ENCODE peak calls at places on chromosome 10, in seven cellular contexts. M is GM23248; F is HepG2; H is heart right ventricle; N is CD4-positive, alpha-beta T cell; X is hepatocyte; S is K562. V is an unnamed sample. For H3K9me3, the result is how much of the 10 kb centered on the place peaks cover.

GRCh38 chr10:93859049-93859655 is 34.6 kb upstream of the SLC35G1 start:
- DNase-seq in F (no peak), S (peak), N (no peak), H (no peak), M (peak), X (no peak), V (no peak)

GRCh38 chr10:97023401-97024180 is 162.2 kb downstream of the SLIT1 start:
- DNase-seq in F (no peak), N (no peak), H (no peak), X (no peak), M (no peak), S (no peak), V (no peak)

GRCh38 chr10:916716-917415 is 14.6 kb downstream of the LARP4B start:
- DNase-seq in F (no peak), H (no peak), S (no peak), M (no peak), N (no peak), X (no peak), V (no peak)

GRCh38 chr10:91567815-91568214 is 65.1 kb downstream of the PPP1R3C start:
- DNase-seq in X (no peak), F (no peak), H (no peak), M (peak), S (no peak), N (no peak), V (peak)

GRCh38 chr10:117391436-117392205 is 16.4 kb upstream of the PDZD8 start:
- DNase-seq in X (peak), N (no peak), S (no peak), F (peak), M (peak), H (no peak), V (no peak)

GRCh38 chr10:11337516-11337915 is 273.9 kb downstream of the USP6NL start:
- DNase-seq in M (no peak), N (peak), F (no peak), H (no peak), X (no peak), S (no peak), V (no peak)

GRCh38 chr10:17782921-17783665 is 26.1 kb upstream of the MRC1 start:
- DNase-seq in M (peak), S (no peak), F (no peak), X (no peak), N (no peak), H (no peak), V (peak)

GRCh38 chr10:17056781-17057191 is 72.8 kb downstream of the CUBN start:
- DNase-seq in F (no peak), N (no peak), S (no peak), M (peak), H (no peak), X (no peak), V (peak)

GRCh38 chr10:11082551-11082950 is 64.9 kb downstream of the CELF2 start:
- DNase-seq in H (no peak), N (no peak), M (peak), S (no peak), F (no peak), X (no peak), V (no peak)

GRCh38 chr10:16777473-16778370 is 39.5 kb downstream of the RSU1 start:
- DNase-seq in H (no peak), M (peak), S (peak), N (no peak), X (peak), F (peak), V (peak)

GRCh38 chr10:1498746-1499343 is 238.5 kb downstream of the ADARB2 start:
- DNase-seq in M (peak), N (no peak), F (no peak), H (no peak), S (no peak), X (no peak), V (no peak)

GRCh38 chr10:59814878-59815277 is 61.6 kb upstream of the MRLN start:
- DNase-seq in M (no peak), X (no peak), S (no peak), F (no peak), N (no peak), H (no peak), V (no peak)
- H3K9me3 ChIP-seq in M (under half), X (under half), S (under half), F (under half), N (under half), H (under half), V (under half)

DNA sequence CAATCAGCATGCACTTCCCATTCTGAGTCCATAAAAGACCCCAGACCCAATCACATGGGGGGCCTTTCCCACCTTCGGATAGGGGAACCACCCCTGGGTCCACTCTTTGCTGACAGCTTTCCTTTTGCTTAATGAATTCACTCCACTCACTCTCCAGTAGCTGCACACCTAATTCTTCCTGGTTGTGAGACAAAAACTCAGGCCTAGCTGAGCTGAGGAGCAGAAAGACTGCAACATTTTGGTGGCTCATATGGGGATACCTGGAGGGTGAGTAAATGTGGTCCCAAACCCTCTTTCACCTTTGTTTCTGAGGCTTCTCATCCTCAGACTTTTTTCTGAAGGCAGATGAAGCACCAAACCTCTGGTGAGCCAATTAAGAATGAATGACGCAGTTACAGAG is 138.1 kb downstream of the WDR11 start:
- DNase-seq in F (no peak), M (no peak), S (no peak), H (no peak), X (no peak), N (no peak), V (no peak)
- H3K9me3 ChIP-seq in F (under half), M (under half), S (under half), H (under half), X (under half), N (under half), V (under half)

DNA sequence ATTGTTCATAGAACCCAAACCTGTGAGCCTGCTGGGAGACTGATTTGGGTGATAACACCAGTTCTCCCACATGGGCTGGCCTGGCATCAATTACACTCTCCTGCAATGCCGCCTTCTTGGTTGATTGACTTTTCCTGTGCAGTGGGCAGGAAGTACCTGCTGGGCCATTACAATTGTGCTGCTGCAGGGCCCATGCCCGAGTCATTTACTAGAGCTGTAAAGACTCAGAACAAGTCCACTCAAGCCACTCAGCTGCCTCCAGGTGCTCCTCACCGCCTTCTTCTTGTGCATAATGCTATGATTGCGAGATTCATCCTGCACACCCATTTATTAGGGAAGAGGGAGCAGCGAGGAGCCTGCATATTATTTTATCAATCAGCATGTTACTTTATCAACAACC is 264.0 kb downstream of the TCERG1L start:
- DNase-seq in H (no peak), M (no peak), X (no peak), S (no peak), F (no peak), N (no peak), V (no peak)
- H3K9me3 ChIP-seq in H (under half), M (under half), X (under half), S (under half), F (under half), N (under half), V (under half)

DNA sequence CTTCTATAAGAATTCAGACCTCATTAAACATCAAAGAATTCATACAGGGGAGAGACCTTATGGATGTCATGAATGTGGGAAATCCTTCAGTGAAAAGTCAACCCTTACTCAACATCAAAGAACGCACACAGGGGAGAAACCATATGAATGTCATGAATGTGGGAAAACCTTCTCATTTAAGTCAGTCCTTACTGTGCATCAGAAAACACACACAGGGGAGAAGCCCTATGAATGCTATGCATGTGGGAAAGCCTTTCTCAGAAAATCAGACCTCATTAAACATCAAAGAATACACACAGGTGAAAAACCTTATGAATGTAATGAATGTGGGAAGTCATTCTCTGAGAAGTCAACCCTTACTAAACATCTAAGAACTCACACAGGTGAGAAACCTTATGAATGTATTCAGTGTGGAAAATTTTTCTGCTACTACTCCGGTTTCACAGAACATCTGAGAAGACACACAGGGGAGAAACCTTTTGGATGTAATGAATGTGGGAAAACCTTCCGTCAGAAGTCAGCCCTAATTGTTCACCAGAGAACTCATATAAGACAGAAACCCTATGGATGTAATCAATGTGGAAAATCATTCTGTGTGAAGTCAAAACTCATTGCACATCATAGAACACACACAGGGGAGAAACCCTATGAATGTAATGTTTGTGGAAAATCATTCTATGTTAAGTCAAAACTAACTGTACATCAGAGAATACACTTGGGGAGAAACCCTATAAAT is 24.1 kb downstream of the ZNF37A start:
- DNase-seq in X (no peak), F (no peak), M (peak), H (no peak), S (no peak), N (no peak), V (no peak)
- H3K9me3 ChIP-seq in X (under half), F (half or more), M (under half), H (under half), S (under half), N (half or more), V (half or more)

DNA sequence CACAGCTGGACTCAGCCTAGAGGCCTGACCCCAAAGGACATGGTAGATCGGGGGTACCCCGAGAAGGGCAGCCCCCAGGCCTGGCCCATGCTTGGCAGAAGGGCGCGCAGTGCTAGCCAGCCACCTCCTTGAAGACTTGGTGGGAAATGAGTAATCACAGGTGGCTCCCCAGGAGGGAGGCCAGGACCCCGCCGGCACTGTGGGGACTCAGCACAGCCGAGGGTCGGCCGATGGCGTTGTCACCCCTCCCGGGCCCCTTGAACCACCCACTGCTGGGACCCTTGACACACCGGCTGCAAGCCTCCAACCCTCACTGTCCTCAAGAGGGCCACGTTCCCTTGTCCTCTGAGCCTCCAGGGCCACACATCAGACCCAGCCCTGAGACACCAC is 27.7 kb downstream of the ADGRA1 start:
- DNase-seq in M (no peak), N (no peak), H (no peak), F (no peak), S (no peak), X (no peak), V (no peak)
- H3K9me3 ChIP-seq in M (under half), N (under half), H (under half), F (under half), S (under half), X (under half), V (under half)

GRCh38 chr10:99534456-99534938 is 1.8 kb downstream of the NKX2-3 start:
- DNase-seq in X (no peak), N (no peak), M (no peak), H (no peak), S (no peak), F (no peak), V (no peak)
- H3K9me3 ChIP-seq in X (under half), N (under half), M (under half), H (under half), S (under half), F (under half), V (under half)

GRCh38 chr10:128855656-128856428 is 611.2 kb upstream of the MGMT start:
- DNase-seq in M (no peak), S (no peak), F (no peak), X (no peak), H (no peak), N (no peak), V (no peak)
- H3K9me3 ChIP-seq in M (under half), S (under half), F (under half), X (under half), H (under half), N (under half), V (under half)

GRCh38 chr10:131223422-131223821 is 88.1 kb downstream of the TCERG1L start:
- DNase-seq in N (no peak), F (no peak), M (no peak), S (no peak), H (no peak), X (no peak), V (no peak)
- H3K9me3 ChIP-seq in N (under half), F (under half), M (under half), S (under half), H (under half), X (under half), V (half or more)